ENCODE peak calls at places on chromosomes 11 and 22, in eight cellular contexts. Z, K, L, R, G, W, E and D are unnamed samples.

GRCh38 chr11:80424012-80424695 is 983.3 kb upstream of the TENM4 start:
- DNase-seq in W (no peak), G (no peak), L (no peak), R (no peak), Z (no peak), E (no peak), K (no peak), D (no peak)

GRCh38 chr11:113730887-113731726 is 25.0 kb upstream of the TMPRSS5 start:
- DNase-seq in L (peak; percentile 43), E (no peak), W (peak; percentile 76), Z (no peak), R (peak; percentile 4), K (peak; percentile 87), G (peak; percentile 19), D (no peak)

GRCh38 chr11:78101073-78101472 is 21.4 kb upstream of the NDUFC2 start:
- DNase-seq in E (no peak), G (no peak), K (peak; percentile 42), Z (no peak), L (no peak), W (no peak), R (no peak), D (no peak)

GRCh38 chr22:17121235-17122195 is at the start of gene TMEM121B:
- DNase-seq in G (peak; percentile 75), E (no peak), W (peak; percentile 31), L (peak; percentile 94), Z (no peak), K (peak; percentile 44), R (peak; percentile 1), D (no peak)

GRCh38 chr11:62925745-62926668 is 4.8 kb upstream of the CHRM1 start:
- DNase-seq in R (no peak), Z (no peak), L (peak; percentile 42), K (no peak), G (no peak), E (peak; percentile 26), W (no peak), D (no peak)

GRCh38 chr22:34760276-34761008 is 305.5 kb upstream of the ISX start:
- DNase-seq in R (no peak), Z (no peak), E (no peak), W (no peak), L (no peak), G (no peak), K (no peak), D (no peak)

GRCh38 chr22:20170170-20170569 is 19.3 kb upstream of the CCDC188 start:
- DNase-seq in L (no peak), R (no peak), G (no peak), Z (no peak), E (no peak), K (no peak), W (no peak), D (no peak)

GRCh38 chr22:39574779-39575551 is 4.4 kb downstream of the CACNA1I start:
- DNase-seq in K (peak; percentile 84), G (no peak), E (no peak), R (peak; percentile 16), W (peak; percentile 69), L (no peak), Z (no peak), D (no peak)

GRCh38 chr22:30829901-30830550 is 135.4 kb downstream of the OSBP2 start:
- DNase-seq in K (peak; percentile 75), Z (no peak), R (peak; percentile 57), L (no peak), G (no peak), E (no peak), W (peak; percentile 96), D (no peak)

GRCh38 chr11:73478737-73479347 is 102.6 kb downstream of the RELT start:
- DNase-seq in G (no peak), K (peak; percentile 57), L (peak; percentile 28), E (no peak), R (no peak), Z (no peak), W (peak; percentile 62), D (no peak)

GRCh38 chr11:129766858-129767604 is 48.6 kb upstream of the TMEM45B start:
- DNase-seq in L (peak; percentile 70), R (no peak), G (peak; percentile 32), K (peak; percentile 58), Z (no peak), W (peak; percentile 34), E (no peak), D (peak; percentile 4)

GRCh38 chr11:132402056-132402684 is 1031.8 kb downstream of the NTM start:
- DNase-seq in R (peak; percentile 16), L (peak; percentile 71), K (peak; percentile 72), W (peak; percentile 42), Z (peak; percentile 54), E (no peak), G (peak; percentile 40), D (peak; percentile 53)

GRCh38 chr11:77752518-77752917 is 68.0 kb downstream of the RSF1 start:
- DNase-seq in R (no peak), E (no peak), Z (no peak), L (no peak), W (peak; percentile 13), K (peak; percentile 5), G (no peak), D (no peak)

GRCh38 chr11:2583605-2583958 is 116.2 kb downstream of the KCNQ1OT1 start:
- DNase-seq in Z (no peak), G (no peak), E (no peak), L (no peak), R (no peak), W (no peak), K (no peak), D (no peak)

GRCh38 chr11:60155928-60156327 is 27.0 kb downstream of the MS4A6A start:
- DNase-seq in L (no peak), Z (no peak), K (no peak), R (no peak), W (no peak), E (no peak), G (no peak), D (no peak)

GRCh38 chr22:22507743-22508273 is 734 bp downstream of the ZNF280B start:
- DNase-seq in R (no peak), K (no peak), W (peak; percentile 4), Z (no peak), E (no peak), L (no peak), G (no peak), D (no peak)

GRCh38 chr11:114447892-114448291 is 8.6 kb downstream of the REXO2 start:
- DNase-seq in E (no peak), G (no peak), W (peak; percentile 94), Z (no peak), K (peak; percentile 60), L (no peak), R (peak; percentile 57), D (no peak)

GRCh38 chr11:44275961-44276550 is 33.9 kb downstream of the ALX4 start:
- DNase-seq in L (no peak), K (no peak), G (no peak), E (no peak), W (no peak), R (no peak), Z (no peak), D (no peak)

GRCh38 chr11:120482149-120482548 is 29.4 kb upstream of the GRIK4 start:
- DNase-seq in W (no peak), K (no peak), E (no peak), G (no peak), R (no peak), L (no peak), Z (no peak), D (no peak)

GRCh38 chr11:61718613-61719302 is 33.7 kb upstream of the MYRF start:
- DNase-seq in R (peak; percentile 27), Z (no peak), E (no peak), L (peak; percentile 73), G (peak; percentile 65), K (peak; percentile 63), W (peak; percentile 55), D (no peak)

GRCh38 chr11:46238078-46238966 is 39.1 kb upstream of the CREB3L1 start:
- DNase-seq in W (peak; percentile 82), G (peak; percentile 46), E (no peak), Z (peak; percentile 60), R (no peak), L (peak; percentile 67), K (peak; percentile 57), D (no peak)

DNA sequence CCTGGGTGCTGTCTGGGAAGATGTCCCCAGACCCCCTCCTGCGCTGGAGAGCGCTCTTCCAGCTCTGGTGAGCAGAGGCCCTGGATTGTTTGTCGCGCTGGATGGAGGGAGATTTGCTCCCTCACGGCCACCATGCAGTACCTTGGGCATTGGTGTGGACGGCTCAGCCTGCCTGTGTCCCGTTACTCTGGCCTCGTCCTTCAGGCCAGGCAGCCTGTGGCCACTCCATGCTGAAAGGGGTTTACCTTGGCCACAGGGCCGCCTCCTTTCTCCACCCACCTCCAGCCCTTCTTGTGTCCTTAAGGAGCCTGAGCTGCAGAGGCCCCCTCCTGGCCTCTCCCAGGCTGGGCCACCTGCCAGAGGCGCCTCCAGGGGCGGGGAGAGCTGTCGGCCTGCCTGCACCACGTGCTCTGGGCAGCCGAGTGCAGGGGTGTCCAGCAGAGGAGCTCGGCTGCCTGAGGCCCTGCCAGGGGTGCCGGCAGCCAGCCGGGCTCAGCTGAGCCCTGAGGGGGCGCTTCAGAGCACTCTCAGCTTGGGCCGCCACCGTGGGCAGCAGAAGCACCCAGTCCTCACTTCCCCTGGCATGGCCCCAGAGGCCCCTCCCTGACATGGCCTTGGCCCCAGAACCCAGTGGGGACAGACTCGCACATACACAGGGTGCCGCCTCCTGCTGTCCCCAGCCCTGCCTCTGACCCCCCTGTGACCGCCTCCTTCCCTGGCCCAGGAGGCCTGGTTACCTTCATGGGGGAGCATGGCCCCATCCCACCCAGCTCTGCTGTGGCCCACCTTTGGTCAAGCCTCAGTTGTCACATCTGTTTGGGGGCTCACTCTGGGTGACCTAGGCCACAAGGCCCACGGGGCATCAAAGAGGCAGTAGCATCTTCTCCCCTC is 3.4 kb downstream of the CCND1 start:
- DNase-seq in Z (no peak), K (peak; percentile 96), E (no peak), R (peak; percentile 77), W (peak; percentile 93), G (no peak), L (no peak), D (no peak)
- TF ChIP-seq CTCF in Z (no peak), K (peak; percentile 47), E (no peak), R (peak; percentile 38), W (peak; percentile 59), G (no peak), L (no peak), D (no peak)

GRCh38 chr11:93329936-93330445 is 551 bp upstream of the DEUP1 start:
- DNase-seq in G (peak; percentile 13), E (no peak), R (no peak), Z (no peak), W (no peak), L (peak; percentile 36), K (peak; percentile 2), D (no peak)
- TF ChIP-seq CTCF in G (no peak), E (no peak), R (no peak), Z (no peak), W (no peak), L (no peak), K (no peak), D (no peak)

DNA sequence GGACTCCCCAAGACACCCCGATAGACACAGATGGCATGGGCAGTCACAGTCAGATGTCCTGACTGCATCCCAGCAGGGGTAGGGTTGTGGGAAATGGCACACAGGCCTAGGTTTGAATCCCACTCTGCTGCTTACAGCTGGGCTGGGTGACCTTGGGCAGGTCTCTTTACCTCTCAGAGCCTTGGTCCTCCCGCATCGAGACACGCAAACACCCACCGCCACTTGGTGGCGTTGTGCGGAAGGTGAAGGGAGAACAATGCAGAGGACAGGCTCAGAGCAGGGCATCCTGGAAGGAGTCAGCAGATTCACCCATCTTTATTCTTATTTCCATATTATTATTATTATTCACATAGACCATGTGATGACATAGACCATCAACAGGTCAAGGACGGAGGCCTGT is 140.5 kb downstream of the MIAT start:
- DNase-seq in E (no peak), K (peak; percentile 11), R (no peak), W (no peak), Z (no peak), G (peak; percentile 9), L (peak; percentile 57), D (no peak)
- TF ChIP-seq CTCF in E (no peak), K (peak; percentile 23), R (no peak), W (no peak), Z (no peak), G (no peak), L (no peak), D (no peak)

GRCh38 chr11:123531325-123531724 is 101.3 kb downstream of the GRAMD1B start:
- DNase-seq in W (no peak), E (no peak), L (no peak), Z (no peak), R (no peak), G (no peak), K (no peak), D (no peak)
- TF ChIP-seq CTCF in W (no peak), E (no peak), L (no peak), Z (no peak), R (no peak), G (no peak), K (no peak), D (no peak)